ENCODE peak calls at places on chromosomes 2 and 18, in nine cellular contexts. V is IMR-90, P is AG10803, N is cardiac fibroblast, S is HCT116, J is sigmoid colon, I is lower leg skin, K is GM23338, T is ovary. M is an unnamed sample.

GRCh38 chr2:64832926-64833325 is 156.3 kb upstream of the SLC1A4 start:
- DNase-seq in V (peak; percentile 14), P (no peak), N (no peak), S (no peak), J (no peak), I (no peak), K (no peak), T (no peak), M (no peak)

GRCh38 chr18:67845035-67845434 is 328.5 kb upstream of the DSEL start:
- DNase-seq in V (no peak), P (no peak), N (peak; percentile 39), S (no peak), J (no peak), I (no peak), K (no peak), T (no peak), M (peak; percentile 38)

GRCh38 chr2:11437602-11438001 is 28.4 kb downstream of the E2F6 start:
- DNase-seq in V (no peak), P (peak; percentile 32), N (no peak), S (no peak), J (no peak), I (no peak), K (no peak), T (no peak), M (no peak)

GRCh38 chr2:173808676-173809075 is 156.5 kb downstream of the SP3 start:
- DNase-seq in V (no peak), P (no peak), N (no peak), S (no peak), J (no peak), I (no peak), K (no peak), T (no peak), M (no peak)

GRCh38 chr2:206962966-206963365 is 23.6 kb downstream of the CPO start:
- DNase-seq in V (no peak), P (no peak), N (no peak), S (no peak), J (no peak), I (no peak), K (no peak), T (no peak), M (no peak)

GRCh38 chr2:203453858-203454451 is 81.1 kb downstream of the RAPH1 start:
- DNase-seq in V (peak; percentile 72), P (peak; percentile 65), N (peak; percentile 80), S (peak; percentile 45), J (no peak), I (no peak), K (peak; percentile 57), T (no peak), M (peak; percentile 78)

GRCh38 chr2:156445311-156446218 is 9.4 kb downstream of the GPD2 start:
- DNase-seq in V (peak; percentile 90), P (peak; percentile 86), N (peak; percentile 86), S (no peak), J (no peak), I (no peak), K (peak; percentile 41), T (no peak), M (peak; percentile 93)

GRCh38 chr18:57837917-57838548 is 34.9 kb upstream of the ATP8B1 start:
- DNase-seq in V (peak; percentile 37), P (no peak), N (peak; percentile 33), S (no peak), J (no peak), I (no peak), K (no peak), T (no peak), M (no peak)

GRCh38 chr2:231707625-231708049 is 688 bp upstream of the PTMA start:
- DNase-seq in V (no peak), P (peak; percentile 26), N (peak; percentile 62), S (peak; percentile 36), J (no peak), I (peak; percentile 96), K (no peak), T (peak; percentile 78), M (peak; percentile 47)

GRCh38 chr2:231709636-231709980 is 1.3 kb downstream of the PTMA start:
- DNase-seq in V (no peak), P (peak; percentile 26), N (no peak), S (no peak), J (peak; percentile 84), I (peak; percentile 93), K (no peak), T (peak; percentile 47), M (no peak)

GRCh38 chr2:231708050-231708772 is at the start of gene PTMA:
- DNase-seq in V (peak; percentile 100), P (peak; percentile 100), N (peak; percentile 100), S (peak; percentile 99), J (peak; percentile 100), I (peak; percentile 100), K (peak; percentile 99), T (peak; percentile 100), M (peak; percentile 100)

GRCh38 chr2:231709981-231710750 is 1.8 kb downstream of the PTMA start:
- DNase-seq in V (peak; percentile 80), P (peak; percentile 79), N (peak; percentile 88), S (no peak), J (peak; percentile 92), I (peak; percentile 97), K (peak; percentile 67), T (peak; percentile 81), M (peak; percentile 75)

GRCh38 chr2:231708773-231709635 is 679 bp downstream of the PTMA start:
- DNase-seq in V (peak; percentile 31), P (peak; percentile 37), N (peak; percentile 48), S (no peak), J (no peak), I (peak; percentile 92), K (no peak), T (peak; percentile 62), M (peak; percentile 37)
- TF ChIP-seq CTCF in V (peak; percentile 27), P (no peak), N (no peak), S (no peak), J (no peak), I (no peak), K (no peak), T (peak; percentile 3), M (no peak)

DNA sequence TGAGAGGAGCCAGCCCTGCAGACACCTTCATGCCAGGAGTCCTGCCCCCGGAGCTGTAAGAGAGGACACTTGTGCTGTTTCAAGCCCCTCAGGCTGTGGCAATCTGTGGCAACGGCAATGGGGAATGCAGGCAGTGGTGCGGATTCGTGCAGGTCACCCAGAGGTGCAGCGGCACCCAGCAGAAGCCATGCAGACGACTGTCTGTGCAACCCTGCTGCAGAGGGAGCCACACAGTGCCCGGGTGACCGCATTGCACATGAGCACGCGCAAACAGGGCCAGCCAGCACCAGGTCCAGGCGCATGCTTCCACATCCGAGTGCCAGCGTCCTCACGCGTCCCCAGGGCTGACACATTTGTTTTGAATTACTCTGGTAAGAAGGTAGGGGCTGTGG is 84.8 kb upstream of the GPC1 start:
- DNase-seq in V (no peak), P (no peak), N (no peak), S (no peak), J (peak; percentile 48), I (no peak), K (no peak), T (no peak), M (no peak)
- H3K4me3 ChIP-seq in V (no peak overlapping the region), P (no peak overlapping the region), N (no peak overlapping the region), S (no peak overlapping the region), J (no peak overlapping the region), I (no peak overlapping the region), K (no peak overlapping the region), T (no peak overlapping the region), M (no peak overlapping the region)

DNA sequence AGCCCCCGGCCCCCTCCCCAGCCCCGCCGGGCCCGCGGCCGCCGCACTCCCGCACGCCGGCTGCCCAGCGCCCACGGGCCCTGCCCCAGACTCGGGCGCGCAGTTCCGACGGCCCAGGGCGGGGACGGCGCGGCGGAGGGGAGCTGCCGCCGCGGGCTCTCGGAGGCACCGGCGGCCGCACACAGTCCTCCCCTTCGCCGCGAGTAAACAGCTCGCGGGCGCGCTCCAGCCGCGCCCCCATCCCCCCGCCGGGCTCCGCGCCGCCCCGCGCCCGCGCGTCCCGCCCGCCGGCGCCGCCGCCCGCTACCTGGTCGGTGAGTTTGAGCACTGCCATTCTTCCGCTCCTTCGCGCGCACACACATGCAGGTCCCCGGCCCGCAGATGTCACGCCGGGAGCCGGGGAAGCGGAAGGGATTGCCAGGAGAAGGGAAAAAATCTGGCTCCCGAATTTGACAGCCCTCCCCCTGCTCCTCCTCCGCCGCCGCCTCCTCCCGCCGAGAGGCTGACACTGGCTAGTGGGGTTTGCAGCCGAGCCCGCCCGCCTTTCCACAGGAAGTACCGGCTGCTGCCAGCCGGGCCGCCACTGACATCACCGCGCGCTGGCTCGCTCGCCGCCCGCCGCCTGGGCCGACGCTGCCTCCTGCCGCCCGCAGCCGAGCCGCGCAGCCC is at the start of gene ANKRD44:
- DNase-seq in V (peak; percentile 80), P (peak; percentile 84), N (peak; percentile 91), S (peak; percentile 31), J (peak; percentile 96), I (peak; percentile 98), K (peak; percentile 83), T (peak; percentile 83), M (peak; percentile 75)
- TF ChIP-seq CTCF in V (peak; percentile 61), P (no peak), N (peak; percentile 2), S (no peak), J (peak; percentile 46), I (no peak), K (no peak), T (peak; percentile 68), M (peak; percentile 23)

GRCh38 chr2:73894877-73895276 is 2.1 kb downstream of the ACTG2 start:
- DNase-seq in V (no peak), P (no peak), N (no peak), S (no peak), J (peak; percentile 82), I (peak; percentile 63), K (no peak), T (no peak), M (no peak)

GRCh38 chr2:73897240-73897583 is 4.4 kb downstream of the ACTG2 start:
- DNase-seq in V (no peak), P (no peak), N (no peak), S (no peak), J (peak; percentile 68), I (peak; percentile 58), K (no peak), T (no peak), M (no peak)

GRCh38 chr2:73897934-73898333 is 5.1 kb downstream of the ACTG2 start:
- DNase-seq in V (no peak), P (no peak), N (no peak), S (no peak), J (peak; percentile 87), I (peak; percentile 68), K (no peak), T (no peak), M (no peak)

GRCh38 chr2:73895473-73895872 is 2.7 kb downstream of the ACTG2 start:
- DNase-seq in V (no peak), P (no peak), N (no peak), S (no peak), J (no peak), I (peak; percentile 20), K (no peak), T (no peak), M (no peak)

DNA sequence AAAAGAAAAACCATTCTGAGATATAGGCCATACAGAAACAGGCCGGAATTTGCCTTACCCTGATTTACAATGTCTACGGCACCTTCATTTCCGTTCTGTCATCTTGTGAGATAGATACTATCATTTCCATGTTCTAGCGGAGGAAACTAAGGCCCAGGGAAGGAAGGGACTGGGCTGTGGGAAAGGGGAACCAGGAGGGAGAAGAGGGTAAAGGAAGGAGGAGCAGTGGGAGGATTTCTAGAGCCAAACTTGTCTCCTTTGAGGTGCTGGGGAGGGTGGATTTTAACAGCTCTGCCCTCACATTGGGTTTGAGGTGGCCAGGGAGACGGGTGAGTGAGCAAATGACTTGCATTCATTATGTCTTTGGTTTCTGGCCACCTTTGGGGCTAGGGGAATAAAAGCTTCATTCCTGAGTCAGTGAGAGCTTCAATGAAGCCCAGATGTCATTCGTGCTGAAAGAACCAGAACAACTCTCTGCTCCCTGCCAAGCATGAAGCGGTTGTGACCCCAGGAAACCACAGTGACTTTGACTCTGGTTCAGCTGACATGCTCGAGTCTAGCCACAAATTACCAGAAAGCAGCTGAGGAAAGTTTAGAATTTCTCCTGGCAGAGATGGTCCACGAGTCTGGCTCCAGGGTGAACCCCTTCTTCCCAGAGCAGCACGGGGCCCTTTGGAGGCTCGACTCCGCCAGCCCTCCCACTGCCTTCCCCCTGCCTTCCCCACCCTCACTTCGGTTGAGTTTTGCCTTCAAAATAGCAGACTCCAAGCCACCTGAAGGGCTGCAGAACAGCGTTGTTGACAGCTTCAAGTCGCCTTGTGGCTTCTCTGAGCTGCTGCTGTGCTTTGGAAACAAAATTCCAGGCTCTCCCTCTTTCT is 3.8 kb downstream of the ACTG2 start:
- DNase-seq in V (peak; percentile 92), P (peak; percentile 96), N (peak; percentile 60), S (no peak), J (peak; percentile 59), I (peak; percentile 77), K (peak; percentile 13), T (no peak), M (peak; percentile 91)
- H3K4me3 ChIP-seq in V (no peak overlapping the region), P (peak overlapping the region; percentile 9), N (no peak overlapping the region), S (no peak overlapping the region), J (peak overlapping the region; percentile 79), I (no peak overlapping the region), K (no peak overlapping the region), T (peak overlapping the region; percentile 16), M (no peak overlapping the region)

M was measured in fibroblast of the aortic adventitia.